ENCODE peak calls at places on chromosome 6, in four cellular contexts. T is CD8-positive, alpha-beta memory T cell; H is EH; J is activated naive CD4-positive, alpha-beta T cell treated with anti-CD3 and anti-CD28 coated beads, Interleukin-2, amount 10 ng/mL, durations not matched to agents 7 days and 5 days. U is an unnamed sample.

GRCh38 chr6:43953794-43954310 is 173.4 kb downstream of the MRPL14 start:
- DNase-seq in T (no peak), H (no peak), J (peak), U (no peak)

GRCh38 chr6:128491643-128492206 is 28.7 kb downstream of the PTPRK start:
- DNase-seq in T (no peak), H (no peak), J (no peak), U (no peak)

GRCh38 chr6:134391221-134391620 is 73.3 kb upstream of the SGK1 start:
- DNase-seq in T (no peak), H (no peak), J (no peak), U (no peak)

GRCh38 chr6:139852484-139853140 is 478.2 kb upstream of the CITED2 start:
- DNase-seq in T (no peak), H (peak), J (no peak), U (no peak)

GRCh38 chr6:12621766-12622165 is 94.8 kb upstream of the PHACTR1 start:
- DNase-seq in T (no peak), H (no peak), J (no peak), U (no peak)

GRCh38 chr6:92174398-92175073 is 1244.8 kb downstream of the EPHA7 start:
- DNase-seq in T (no peak), H (no peak), J (no peak), U (no peak)

GRCh38 chr6:12381587-12381986 is 91.4 kb downstream of the EDN1 start:
- DNase-seq in T (no peak), H (peak), J (no peak), U (no peak)

GRCh38 chr6:114739656-114740055 is 396.8 kb upstream of the HS3ST5 start:
- DNase-seq in T (no peak), H (no peak), J (no peak), U (peak)